ENCODE peak calls at places on chromosomes 11 and 22, in four cellular contexts. J is stimulated activated CD8-positive, alpha-beta memory T cell treated with anti-CD3 and anti-CD28 coated beads, Interleukin-4, amount 100 ng/mL, for 24 hours; O is anterior cingulate cortex; B is astrocyte of the spinal cord. N is an unnamed sample.

GRCh38 chr11:45930031-45930794 is 7.8 kb downstream of the LARGE2 start:
- DNase-seq in J (no peak), O (peak), B (no peak), N (peak)

GRCh38 chr11:23897453-23898289 is 599.2 kb upstream of the LUZP2 start:
- DNase-seq in J (no peak), O (no peak), B (peak), N (no peak)

GRCh38 chr22:26952654-26953379 is 295.4 kb downstream of the MIAT start:
- DNase-seq in J (no peak), O (no peak), B (no peak), N (no peak)

GRCh38 chr11:45859661-45860140 is 12.4 kb downstream of the CRY2 start:
- DNase-seq in J (no peak), O (peak), B (peak), N (no peak)

GRCh38 chr22:47495102-47495501 is 732.7 kb downstream of the TBC1D22A start:
- DNase-seq in J (no peak), O (no peak), B (no peak), N (no peak)

GRCh38 chr11:62592989-62593421 is 1.7 kb upstream of the TUT1 start:
- DNase-seq in J (no peak), O (peak), B (no peak), N (no peak)

GRCh38 chr11:130145975-130146776 is 13.4 kb upstream of the ST14 start:
- DNase-seq in J (no peak), O (no peak), B (peak), N (no peak)

GRCh38 chr22:26416670-26417270 is 12.3 kb upstream of the ASPHD2 start:
- DNase-seq in J (no peak), O (no peak), B (peak), N (no peak)

GRCh38 chr11:113817162-113817561 is 37.6 kb downstream of the CLDN25 start:
- DNase-seq in J (no peak), O (no peak), B (peak), N (no peak)

GRCh38 chr11:110855246-110855645 is 143.0 kb upstream of the ARHGAP20 start:
- DNase-seq in J (no peak), O (no peak), B (no peak), N (no peak)

GRCh38 chr11:27385245-27385644 is 22.2 kb upstream of the CCDC34 start:
- DNase-seq in J (no peak), O (no peak), B (peak), N (no peak)

GRCh38 chr11:46918778-46919513 is 596 bp upstream of the LRP4 start:
- DNase-seq in J (no peak), O (no peak), B (no peak), N (no peak)

GRCh38 chr11:75203641-75204011 is 36.9 kb upstream of the TPBGL start:
- DNase-seq in J (no peak), O (no peak), B (no peak), N (no peak)

GRCh38 chr11:107999759-108000455 is 8.8 kb upstream of the CUL5 start:
- DNase-seq in J (no peak), O (no peak), B (peak), N (no peak)

GRCh38 chr11:31437742-31438435 is 68.2 kb downstream of the DNAJC24 start:
- DNase-seq in J (no peak), O (no peak), B (peak), N (no peak)

GRCh38 chr11:44985721-44986120 is 35.0 kb upstream of the TP53I11 start:
- DNase-seq in J (no peak), O (no peak), B (no peak), N (no peak)

GRCh38 chr22:36433318-36434231 is 45.8 kb upstream of the MYH9 start:
- DNase-seq in J (no peak), O (no peak), B (no peak), N (no peak)

GRCh38 chr11:129382583-129382982 is 6.9 kb downstream of the BARX2 start:
- DNase-seq in J (no peak), O (no peak), B (no peak), N (no peak)

GRCh38 chr11:128422576-128423370 is 164.6 kb downstream of the ETS1 start:
- DNase-seq in J (peak), O (no peak), B (no peak), N (peak)

N was measured in activated CD4-positive, alpha-beta T cell treated with anti-CD3 and anti-CD28 coated beads, Interleukin-2, amount 50 U/mL, for 1 hour.